ENCODE peak calls at places on chromosome 2, in nine cellular contexts. G is heart left ventricle, F is endodermal cell, Q is hepatocyte, E is H1, C is mammary epithelial cell, R is heart right ventricle, T is tibial artery, W is left lung. K is an unnamed sample. For H3K36me3 and H3K4me1, the result is how much of the 10 kb centered on the place peaks cover.

GRCh38 chr2:132876745-132877391 is 206.9 kb upstream of the LYPD1 start:
- DNase-seq in G (no peak), F (no peak), R (no peak), T (no peak), C (no peak), Q (no peak), E (no peak), W (no peak), K (no peak)

GRCh38 chr2:150480971-150481830 is 6.3 kb downstream of the RND3 start:
- DNase-seq in C (peak), G (no peak), W (no peak), F (no peak), E (no peak), Q (no peak), R (no peak), T (no peak), K (no peak)

GRCh38 chr2:158667969-158668368 is 127.1 kb upstream of the DAPL1 start:
- DNase-seq in E (no peak), W (no peak), T (no peak), F (no peak), R (no peak), C (no peak), G (no peak), Q (no peak), K (no peak)

GRCh38 chr2:217120429-217120828 is 260.6 kb upstream of the TNP1 start:
- DNase-seq in G (no peak), E (no peak), T (no peak), W (no peak), F (no peak), R (no peak), C (no peak), Q (no peak), K (no peak)

GRCh38 chr2:62036761-62037250 is 131.3 kb downstream of the COMMD1 start:
- DNase-seq in E (no peak), W (no peak), G (no peak), C (no peak), Q (no peak), F (no peak), T (no peak), R (no peak), K (no peak)

GRCh38 chr2:96114903-96115581 is 1.3 kb downstream of the ADRA2B start:
- DNase-seq in W (peak), T (no peak), E (no peak), G (no peak), F (no peak), C (no peak), Q (no peak), R (no peak), K (no peak)

GRCh38 chr2:37825586-37825985 is 99.5 kb upstream of the RMDN2 start:
- DNase-seq in T (no peak), W (no peak), C (no peak), Q (no peak), R (no peak), E (no peak), G (no peak), F (no peak), K (no peak)

GRCh38 chr2:203706403-203706802 is at the start of gene CD28:
- DNase-seq in T (peak), C (no peak), W (peak), G (peak), R (peak), E (no peak), F (no peak), Q (no peak), K (peak)

GRCh38 chr2:236501531-236501930 is 68.1 kb upstream of the ACKR3 start:
- DNase-seq in W (no peak), F (no peak), C (no peak), T (no peak), Q (no peak), E (no peak), R (no peak), G (no peak), K (no peak)

GRCh38 chr2:26193578-26194231 is 20.8 kb downstream of the GAREM2 start:
- DNase-seq in E (peak), C (no peak), W (no peak), R (no peak), T (no peak), F (no peak), Q (no peak), G (no peak), K (no peak)

GRCh38 chr2:111155610-111156009 is 34.9 kb downstream of the BCL2L11 start:
- DNase-seq in W (no peak), Q (no peak), R (no peak), T (no peak), C (peak), F (no peak), E (no peak), G (no peak), K (no peak)

GRCh38 chr2:111159640-111160039 is 38.9 kb downstream of the BCL2L11 start:
- DNase-seq in R (no peak), W (no peak), E (no peak), Q (no peak), C (no peak), G (no peak), T (no peak), F (no peak), K (no peak)

GRCh38 chr2:111156529-111156928 is 35.8 kb downstream of the BCL2L11 start:
- DNase-seq in Q (no peak), G (no peak), C (no peak), E (no peak), W (no peak), R (no peak), F (no peak), T (no peak), K (no peak)

GRCh38 chr2:111157071-111157661 is 36.5 kb downstream of the BCL2L11 start:
- DNase-seq in G (no peak), Q (no peak), E (no peak), C (no peak), W (no peak), F (no peak), R (no peak), T (no peak), K (no peak)

GRCh38 chr2:111157798-111158197 is 37.1 kb downstream of the BCL2L11 start:
- DNase-seq in C (no peak), R (no peak), G (no peak), Q (no peak), E (no peak), W (no peak), T (no peak), F (no peak), K (no peak)
- H3K36me3 ChIP-seq in C (under half), R (under half), G (under half), Q (under half), E (under half), W (under half), T (under half), F (under half), K (under half)

DNA sequence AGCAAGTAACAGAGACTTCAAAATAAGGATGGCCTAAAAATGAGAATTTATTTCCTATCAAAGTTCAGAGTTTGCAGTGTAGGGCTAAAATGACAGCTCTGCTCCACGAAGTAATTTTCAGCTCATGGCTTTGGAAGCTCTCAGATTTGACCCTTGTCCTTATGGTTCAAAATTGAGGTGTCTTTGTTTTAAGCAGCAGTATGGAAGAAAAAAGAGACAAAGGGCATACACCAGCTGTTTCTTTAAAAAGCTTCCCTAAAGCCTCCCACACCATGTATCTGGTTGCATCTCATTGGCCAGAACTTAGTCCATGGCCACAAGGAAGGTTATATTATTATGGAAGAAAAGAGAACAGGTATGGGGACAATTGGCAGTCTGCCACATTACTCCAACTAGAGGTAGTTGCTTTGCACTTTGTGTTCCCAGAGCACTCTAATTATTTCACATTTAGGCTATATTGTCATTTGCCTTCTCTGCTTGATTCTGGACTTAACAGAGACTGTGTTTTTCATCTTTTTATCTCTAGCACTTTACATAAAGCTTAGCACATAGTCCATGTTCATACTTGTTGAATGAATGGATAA is 180.4 kb downstream of the MCFD2 start:
- DNase-seq in T (no peak), G (no peak), E (no peak), C (no peak), R (no peak), Q (no peak), W (no peak), F (no peak), K (no peak)
- H3K4me1 ChIP-seq in T (under half), G (under half), E (under half), C (under half), R (under half), Q (under half), W (under half), F (under half), K (under half)

DNA sequence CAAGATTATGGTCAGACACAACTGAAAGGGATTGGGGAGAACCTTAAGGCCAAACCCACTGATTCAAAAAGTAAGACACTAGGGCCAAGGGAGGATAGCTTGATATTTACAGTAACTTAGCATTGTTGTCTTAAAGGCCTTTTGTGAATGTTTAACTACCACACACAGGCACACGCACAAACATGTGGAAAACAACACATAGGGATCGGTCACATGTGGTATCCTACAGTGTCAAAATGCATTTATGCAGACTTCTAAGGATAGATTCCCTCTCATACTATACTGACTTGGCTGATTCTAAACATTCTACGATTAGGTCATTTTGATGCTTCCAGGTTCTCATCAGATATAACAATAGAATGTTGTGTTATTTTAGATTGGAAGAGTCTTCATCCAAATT is 638.9 kb upstream of the LRRTM1 start:
- DNase-seq in T (no peak), F (no peak), R (no peak), E (no peak), C (no peak), W (no peak), G (no peak), Q (no peak), K (no peak)
- TF ChIP-seq CTCF in T (no peak), F (no peak), R (no peak), E (no peak), C (no peak), W (no peak), G (no peak), Q (no peak), K (no peak)

DNA sequence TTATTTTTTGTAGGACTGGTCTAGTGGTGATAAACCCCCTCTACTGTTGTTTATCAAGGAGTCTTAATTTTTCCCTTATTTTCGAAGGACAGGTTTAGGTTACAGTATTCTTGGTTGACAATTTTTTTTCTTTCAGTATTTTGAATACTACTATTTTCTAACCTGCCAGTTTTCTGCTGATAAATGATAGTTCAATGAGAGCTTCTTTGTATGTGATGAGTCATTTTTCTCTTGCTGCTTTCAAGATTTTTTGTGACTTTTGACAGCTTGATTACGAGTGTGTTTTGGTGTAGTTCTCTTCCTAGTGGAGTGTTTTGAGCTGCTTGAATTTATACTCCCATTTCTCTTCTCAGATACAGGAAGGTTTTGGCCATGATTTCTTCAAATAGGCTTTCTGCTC is 77.5 kb downstream of the ACSL3 start:
- DNase-seq in W (no peak), G (no peak), C (no peak), F (no peak), R (no peak), T (no peak), E (no peak), Q (no peak), K (no peak)
- H3K36me3 ChIP-seq in W (half or more), G (under half), C (under half), F (under half), R (half or more), T (half or more), E (under half), Q (under half), K (under half)

DNA sequence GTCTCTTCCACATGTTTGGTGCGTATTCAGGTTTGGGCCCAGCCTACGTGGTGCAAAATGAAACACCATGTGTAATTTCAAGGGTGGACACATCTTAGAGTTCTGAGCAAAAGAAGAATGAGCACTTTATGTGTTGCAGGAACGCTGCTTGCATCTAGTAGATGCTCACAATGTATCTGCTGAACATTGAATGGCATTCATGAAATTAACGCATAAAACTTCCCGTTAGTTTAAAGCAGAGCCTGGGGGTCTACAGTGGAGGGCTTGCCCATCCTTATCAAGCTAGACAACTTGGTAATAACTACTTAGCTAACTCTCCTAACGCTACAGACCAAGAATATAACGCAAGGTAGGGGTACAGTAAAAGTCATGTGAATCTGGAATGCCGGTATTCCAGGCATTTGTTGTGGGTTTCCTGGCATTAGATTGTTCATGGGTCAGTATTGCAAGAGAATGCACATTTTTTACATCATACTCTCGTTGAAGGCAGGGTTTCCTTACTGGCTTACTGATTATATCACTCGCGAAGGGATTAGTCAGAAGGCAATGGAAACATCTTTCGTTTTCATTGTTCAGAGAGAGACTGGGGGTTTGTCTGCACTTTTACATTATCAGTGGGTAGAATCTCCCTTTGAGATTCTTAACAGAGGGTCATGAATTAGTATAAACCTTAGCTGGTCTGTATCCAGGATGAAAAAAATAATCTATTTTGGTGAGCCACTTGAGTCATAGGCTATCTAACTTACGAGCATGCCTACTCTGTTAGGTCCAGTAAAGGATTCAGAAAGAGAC is 229.5 kb upstream of the EPAS1 start:
- DNase-seq in W (no peak), Q (peak), E (no peak), R (no peak), F (peak), C (peak), T (no peak), G (no peak), K (no peak)
- H3K4me1 ChIP-seq in W (under half), Q (under half), E (under half), R (half or more), F (under half), C (under half), T (under half), G (under half), K (under half)

K was measured in ascending aorta.